ENCODE peak calls at places on chromosomes 11 and 22, in six cellular contexts. E, P, R, N, S and U are unnamed samples.

GRCh38 chr22:43151251-43152000 is at the start of gene TSPO:
- DNase-seq in P (peak), R (peak), E (peak), N (peak), S (no peak), U (peak)

GRCh38 chr11:119206512-119207299 is 567 bp downstream of the CBL start:
- DNase-seq in S (no peak), R (peak), P (peak), N (peak), E (peak), U (no peak)

GRCh38 chr11:130908770-130909625 is 7.3 kb downstream of the SNX19 start:
- DNase-seq in S (no peak), E (peak), R (no peak), P (no peak), N (no peak), U (peak)

GRCh38 chr11:73236879-73237278 is 18.8 kb downstream of the P2RY2 start:
- DNase-seq in S (no peak), E (peak), P (peak), N (peak), R (peak), U (peak)

GRCh38 chr11:63858628-63859550 is 20.0 kb downstream of the MARK2 start:
- DNase-seq in S (no peak), P (no peak), N (no peak), E (peak), R (no peak), U (peak)

GRCh38 chr11:64564419-64564818 is 26.6 kb upstream of the SLC22A12 start:
- DNase-seq in R (no peak), N (no peak), P (no peak), E (no peak), S (no peak), U (no peak)

GRCh38 chr11:92346220-92346619 is 121.6 kb downstream of the FAT3 start:
- DNase-seq in R (no peak), N (no peak), P (no peak), S (no peak), E (no peak), U (no peak)

GRCh38 chr11:72257551-72257950 is 13.6 kb upstream of the PHOX2A start:
- DNase-seq in S (no peak), P (no peak), E (no peak), N (no peak), R (no peak), U (no peak)

GRCh38 chr11:101509911-101510310 is 73.9 kb downstream of the TRPC6 start:
- DNase-seq in E (no peak), R (no peak), N (no peak), S (no peak), P (no peak), U (no peak)

GRCh38 chr11:11173316-11174025 is 179.6 kb downstream of the CSNK2A3 start:
- DNase-seq in S (no peak), R (no peak), N (no peak), E (no peak), P (no peak), U (no peak)

GRCh38 chr11:9677951-9678350 is 14.1 kb downstream of the SWAP70 start:
- DNase-seq in S (no peak), P (no peak), E (no peak), R (no peak), N (no peak), U (no peak)
- H2BK15ac ChIP-seq in S (no peak), P (no peak), E (no peak), R (no peak), N (no peak), U (no peak)

DNA sequence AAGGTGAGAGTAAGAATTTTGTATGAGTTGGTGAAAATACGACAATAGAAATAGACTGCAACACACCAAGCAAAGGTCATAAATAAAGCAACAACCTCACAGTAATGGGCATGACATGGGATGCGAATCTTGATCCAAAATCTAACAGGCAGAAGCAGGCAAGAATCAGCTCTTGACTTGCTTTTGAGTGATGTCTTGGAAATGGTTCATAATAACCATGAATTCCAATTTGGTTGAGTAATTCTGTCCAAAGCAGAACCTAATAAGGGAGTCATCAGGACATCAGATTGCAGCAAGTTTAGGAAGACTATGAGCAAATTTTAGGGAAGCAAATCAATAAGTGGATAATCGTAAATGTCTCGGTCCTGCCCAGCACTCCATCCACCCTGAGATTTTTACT is 224.0 kb upstream of the ISX start:
- DNase-seq in E (no peak), R (no peak), P (no peak), S (no peak), N (no peak), U (no peak)
- H2BK15ac ChIP-seq in E (no peak), R (no peak), P (no peak), S (no peak), N (peak), U (no peak)

GRCh38 chr11:132911186-132911585 is 621.1 kb downstream of the OPCML start:
- DNase-seq in R (no peak), S (no peak), E (peak), P (no peak), N (peak), U (peak)
- H2BK15ac ChIP-seq in R (no peak), S (no peak), E (no peak), P (no peak), N (no peak), U (no peak)

GRCh38 chr22:49659281-49659923 is 168.3 kb downstream of the BRD1 start:
- DNase-seq in E (no peak), N (no peak), R (peak), S (no peak), P (no peak), U (no peak)

GRCh38 chr22:49659924-49660315 is 167.8 kb downstream of the BRD1 start:
- DNase-seq in E (no peak), S (no peak), N (no peak), R (peak), P (no peak), U (no peak)

GRCh38 chr22:49660321-49660720 is 167.4 kb downstream of the BRD1 start:
- DNase-seq in R (peak), E (no peak), S (no peak), N (no peak), P (no peak), U (no peak)

GRCh38 chr22:49662681-49663080 is 165.0 kb downstream of the BRD1 start:
- DNase-seq in N (no peak), E (no peak), P (no peak), R (peak), S (no peak), U (no peak)

GRCh38 chr22:49660794-49661781 is 166.6 kb downstream of the BRD1 start:
- DNase-seq in N (no peak), R (peak), S (no peak), E (no peak), P (no peak), U (no peak)
- H2BK15ac ChIP-seq in N (no peak), R (no peak), S (no peak), E (no peak), P (peak), U (no peak)

DNA sequence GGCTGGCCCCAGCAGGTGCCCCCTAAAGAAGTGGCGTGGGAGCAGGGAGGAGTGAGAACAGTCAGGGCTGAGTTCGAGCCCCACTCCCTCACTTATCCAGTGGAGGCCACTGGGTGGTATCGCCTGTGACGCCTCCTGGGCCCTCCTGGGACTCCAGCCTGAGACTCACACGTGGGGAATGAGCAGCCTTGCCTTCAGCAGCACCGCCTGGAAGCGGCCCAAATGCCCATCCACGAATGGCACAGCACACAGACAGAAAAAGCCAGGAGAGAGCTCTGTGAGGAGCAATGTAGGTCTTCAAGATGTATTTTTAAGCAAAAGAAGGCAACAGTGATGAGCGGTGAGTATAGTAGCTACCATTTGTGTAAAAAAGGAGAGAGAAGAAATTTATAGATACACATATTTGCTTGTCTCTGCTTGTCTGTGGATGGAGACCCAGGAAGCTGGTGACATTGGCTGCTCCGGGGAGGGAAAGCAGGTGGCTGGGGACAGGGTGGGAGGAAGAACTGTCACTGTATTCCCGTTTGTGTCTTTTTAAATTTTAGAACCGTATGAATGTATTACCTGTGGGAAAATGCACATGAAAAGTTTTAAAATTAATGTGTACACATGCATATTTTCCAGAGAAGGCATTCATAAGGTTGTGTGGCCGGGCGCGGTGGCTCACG is 13.2 kb downstream of the KCNJ4 start:
- DNase-seq in N (no peak), R (no peak), P (no peak), E (no peak), S (no peak), U (no peak)
- H2BK15ac ChIP-seq in N (no peak), R (no peak), P (no peak), E (no peak), S (no peak), U (no peak)

GRCh38 chr22:36151006-36151595 is 9.5 kb downstream of the APOL3 start:
- DNase-seq in N (no peak), R (no peak), S (no peak), E (no peak), P (no peak), U (no peak)
- H2BK15ac ChIP-seq in N (no peak), R (no peak), S (no peak), E (no peak), P (no peak), U (no peak)